ENCODE peak calls at places on chromosome 4, in six cellular contexts. I is CD4-positive, alpha-beta T cell; Q is tibial nerve; B is endothelial cell; W is astrocyte of the cerebellum; L is foreskin fibroblast. J is an unnamed sample.

GRCh38 chr4:48718818-48719465 is 61.1 kb downstream of the FRYL start:
- DNase-seq in I (no peak), Q (no peak), B (no peak), W (no peak), L (no peak), J (no peak)

GRCh38 chr4:84792366-84793301 is 173.9 kb downstream of the WDFY3 start:
- DNase-seq in I (no peak), Q (no peak), B (no peak), W (no peak), L (peak; percentile 89), J (no peak)

GRCh38 chr4:145935253-145936141 is 3.1 kb downstream of the ZNF827 start:
- DNase-seq in I (no peak), Q (no peak), B (peak; percentile 26), W (no peak), L (peak; percentile 47), J (no peak)

GRCh38 chr4:157664726-157665125 is 444.2 kb downstream of the GRIA2 start:
- DNase-seq in I (no peak), Q (no peak), B (no peak), W (peak; percentile 23), L (peak; percentile 75), J (no peak)

GRCh38 chr4:3769642-3770184 is 3.5 kb downstream of the ADRA2C start:
- DNase-seq in I (no peak), Q (no peak), B (no peak), W (no peak), L (no peak), J (no peak)

GRCh38 chr4:170089274-170089742 is 448 bp downstream of the AADAT start:
- DNase-seq in I (no peak), Q (no peak), B (peak; percentile 28), W (peak; percentile 16), L (peak; percentile 62), J (peak; percentile 21)

GRCh38 chr4:52979821-52980590 is 117.9 kb downstream of the RASL11B start:
- DNase-seq in I (no peak), Q (no peak), B (no peak), W (no peak), L (no peak), J (no peak)

GRCh38 chr4:128468485-128468989 is 180.9 kb upstream of the PGRMC2 start:
- DNase-seq in I (no peak), Q (peak; percentile 81), B (no peak), W (peak; percentile 89), L (peak; percentile 97), J (no peak)

GRCh38 chr4:153509724-153510123 is 43.6 kb downstream of the TMEM131L start:
- DNase-seq in I (no peak), Q (no peak), B (no peak), W (no peak), L (no peak), J (no peak)

GRCh38 chr4:147617841-147618421 is 734 bp downstream of the TMEM184C start:
- DNase-seq in I (no peak), Q (no peak), B (no peak), W (no peak), L (no peak), J (no peak)

GRCh38 chr4:76570141-76570989 is 135.3 kb downstream of the SHROOM3 start:
- DNase-seq in I (no peak), Q (no peak), B (no peak), W (no peak), L (peak; percentile 70), J (no peak)

GRCh38 chr4:122423246-122423645 is 33.3 kb downstream of the IL2 start:
- DNase-seq in I (no peak), Q (no peak), B (no peak), W (no peak), L (peak; percentile 4), J (no peak)

GRCh38 chr4:188826393-188826792 is 687.2 kb downstream of the TRIML1 start:
- DNase-seq in I (no peak), Q (no peak), B (no peak), W (no peak), L (no peak), J (no peak)

GRCh38 chr4:145481164-145481941 is at the start of gene SMAD1:
- DNase-seq in I (no peak), Q (peak; percentile 66), B (peak; percentile 72), W (peak; percentile 46), L (peak; percentile 96), J (peak; percentile 72)

GRCh38 chr4:1870328-1870577 is 940 bp upstream of the NSD2 start:
- DNase-seq in I (peak; percentile 80), Q (peak; percentile 70), B (peak; percentile 81), W (peak; percentile 32), L (peak; percentile 92), J (peak; percentile 86)

GRCh38 chr4:181008164-181008563 is 1235.0 kb upstream of the TENM3 start:
- DNase-seq in I (no peak), Q (no peak), B (no peak), W (peak; percentile 58), L (peak; percentile 6), J (peak; percentile 0)

GRCh38 chr4:54254915-54255246 is 25.8 kb downstream of the PDGFRA start:
- DNase-seq in I (no peak), Q (no peak), B (no peak), W (no peak), L (peak; percentile 67), J (no peak)

GRCh38 chr4:147760176-147760575 is 28.3 kb downstream of the ARHGAP10 start:
- DNase-seq in I (no peak), Q (no peak), B (no peak), W (no peak), L (no peak), J (peak; percentile 1)

GRCh38 chr4:159029481-159029880 is 73.4 kb upstream of the RAPGEF2 start:
- DNase-seq in I (no peak), Q (no peak), B (no peak), W (no peak), L (no peak), J (no peak)

GRCh38 chr4:9927317-9928007 is 93.8 kb downstream of the SLC2A9 start:
- DNase-seq in I (no peak), Q (no peak), B (no peak), W (no peak), L (no peak), J (no peak)

GRCh38 chr4:99029852-99030251 is 34.3 kb downstream of the METAP1 start:
- DNase-seq in I (no peak), Q (no peak), B (no peak), W (no peak), L (no peak), J (no peak)

GRCh38 chr4:1043658-1044468 is 32.4 kb downstream of the FGFRL1 start:
- DNase-seq in I (no peak), Q (peak; percentile 86), B (no peak), W (peak; percentile 98), L (peak; percentile 100), J (peak; percentile 92)

GRCh38 chr4:147056951-147057630 is 111.4 kb upstream of the TTC29 start:
- DNase-seq in I (no peak), Q (no peak), B (no peak), W (no peak), L (peak; percentile 48), J (no peak)

GRCh38 chr4:37890501-37891220 is at the start of gene TBC1D1:
- DNase-seq in I (peak; percentile 22), Q (peak; percentile 23), B (peak; percentile 13), W (no peak), L (peak; percentile 44), J (peak; percentile 44)

GRCh38 chr4:23956601-23957364 is 66.9 kb upstream of the PPARGC1A start:
- DNase-seq in I (no peak), Q (no peak), B (no peak), W (no peak), L (peak; percentile 36), J (no peak)

GRCh38 chr4:11010624-11011023 is 326.1 kb upstream of the CLNK start:
- DNase-seq in I (no peak), Q (no peak), B (no peak), W (no peak), L (no peak), J (no peak)

GRCh38 chr4:161160718-161161117 is 1003.1 kb downstream of the FSTL5 start:
- DNase-seq in I (no peak), Q (no peak), B (no peak), W (no peak), L (no peak), J (no peak)
- TF ChIP-seq CTCF in I (no peak), Q (no peak), B (no peak), W (no peak), L (no peak), J (no peak)

GRCh38 chr4:102730968-102731533 is 29.7 kb downstream of the MANBA start:
- DNase-seq in I (no peak), Q (no peak), B (no peak), W (no peak), L (no peak), J (no peak)
- TF ChIP-seq CTCF in I (no peak), Q (no peak), B (peak; percentile 26), W (peak; percentile 17), L (no peak), J (no peak)

GRCh38 chr4:94571720-94572119 is 120.0 kb downstream of the PDLIM5 start:
- DNase-seq in I (no peak), Q (no peak), B (no peak), W (no peak), L (no peak), J (no peak)

GRCh38 chr4:94574616-94575015 is 122.9 kb downstream of the PDLIM5 start:
- DNase-seq in I (no peak), Q (no peak), B (no peak), W (no peak), L (no peak), J (no peak)

GRCh38 chr4:94570558-94570957 is 118.8 kb downstream of the PDLIM5 start:
- DNase-seq in I (no peak), Q (no peak), B (no peak), W (no peak), L (no peak), J (no peak)

GRCh38 chr4:94574050-94574449 is 122.3 kb downstream of the PDLIM5 start:
- DNase-seq in I (no peak), Q (no peak), B (no peak), W (no peak), L (no peak), J (no peak)

DNA sequence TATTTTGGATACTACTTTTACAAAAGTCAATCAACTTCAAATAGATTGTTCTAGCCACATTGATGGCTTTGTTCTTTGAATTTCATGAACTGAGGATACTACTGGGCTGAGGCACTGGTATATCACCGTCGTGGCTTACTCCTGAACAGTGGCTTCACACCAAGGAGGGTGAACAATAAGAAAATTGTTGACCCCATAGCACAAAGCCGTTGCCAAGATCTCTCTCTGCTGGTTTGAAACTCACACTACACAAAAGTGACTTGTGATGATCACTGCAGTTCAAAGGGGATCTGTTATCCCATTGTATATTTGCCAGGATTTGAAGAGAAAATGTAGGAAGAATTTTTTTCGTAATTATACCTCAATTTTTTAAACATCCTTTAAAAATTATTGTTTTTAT is 119.6 kb downstream of the PDLIM5 start:
- DNase-seq in I (no peak), Q (no peak), B (peak; percentile 5), W (no peak), L (no peak), J (no peak)
- TF ChIP-seq CTCF in I (no peak), Q (no peak), B (no peak), W (no peak), L (no peak), J (no peak)

DNA sequence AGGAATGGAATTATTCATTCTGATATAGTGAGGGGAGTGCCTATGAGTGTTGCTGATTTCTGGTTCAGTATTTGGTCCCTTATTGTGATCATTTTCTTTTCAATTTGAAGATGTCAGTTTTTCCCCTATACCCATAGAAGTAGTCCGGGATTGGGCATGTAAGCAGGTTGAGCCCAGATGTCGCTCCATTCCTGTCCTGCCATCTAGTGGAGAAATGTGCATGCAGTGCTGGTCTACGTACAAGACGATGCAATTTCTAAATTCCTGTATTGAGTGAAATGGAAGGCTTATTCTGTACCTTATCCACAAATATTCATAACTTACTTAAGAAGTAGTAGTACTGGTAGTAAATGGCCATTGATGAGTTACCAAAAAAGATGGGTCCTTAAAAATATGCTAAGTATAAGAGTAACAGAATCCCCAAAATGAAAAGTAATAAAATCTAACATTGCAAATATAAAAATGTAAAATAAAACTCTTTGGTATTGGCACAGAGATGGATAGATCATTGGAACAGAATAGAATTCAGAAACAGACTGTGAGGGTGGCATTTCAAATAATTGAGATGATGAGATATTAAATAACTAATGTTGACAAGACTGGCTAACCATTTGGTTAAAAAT is 60.9 kb downstream of the UGT8 start:
- DNase-seq in I (no peak), Q (peak; percentile 59), B (peak; percentile 64), W (peak; percentile 68), L (peak; percentile 81), J (peak; percentile 63)
- TF ChIP-seq CTCF in I (peak; percentile 65), Q (peak; percentile 78), B (peak; percentile 73), W (peak; percentile 97), L (peak; percentile 94), J (peak; percentile 68)